ENCODE peak calls at places on chromosomes 2 and 18, in five cellular contexts. A, W, F, Q and G are unnamed samples. For H3K4me1, the result is how much of the 10 kb centered on the place peaks cover.

GRCh38 chr2:184599054-184599874 is 935 bp downstream of the ZNF804A start:
- DNase-seq in A (peak), Q (no peak), F (no peak), W (peak), G (no peak)

GRCh38 chr2:20034218-20034617 is 17.2 kb downstream of the LAPTM4A start:
- DNase-seq in W (no peak), Q (no peak), F (no peak), A (no peak), G (no peak)

GRCh38 chr18:55088000-55088401 is 128.7 kb upstream of the CCDC68 start:
- DNase-seq in A (peak), W (no peak), Q (no peak), F (no peak), G (no peak)

GRCh38 chr18:58101291-58101706 is 57.3 kb downstream of the NEDD4L start:
- DNase-seq in A (no peak), F (no peak), Q (no peak), W (peak), G (no peak)

GRCh38 chr18:56043691-56044090 is 455.7 kb upstream of the TCF4 start:
- DNase-seq in W (no peak), A (no peak), Q (no peak), F (peak), G (peak)

GRCh38 chr18:80096032-80096565 is 13.0 kb upstream of the ADNP2 start:
- DNase-seq in Q (no peak), W (no peak), F (no peak), A (no peak), G (no peak)

GRCh38 chr2:69816923-69817542 is 12.4 kb upstream of the GMCL1 start:
- DNase-seq in Q (peak), F (peak), A (peak), W (peak), G (peak)

GRCh38 chr2:145909781-145910180 is 1389.9 kb upstream of the ZEB2 start:
- DNase-seq in W (no peak), F (no peak), A (no peak), Q (no peak), G (no peak)

GRCh38 chr2:28636491-28636890 is 115.1 kb upstream of the PPP1CB start:
- DNase-seq in W (no peak), F (no peak), A (no peak), Q (no peak), G (no peak)

GRCh38 chr2:239232195-239232578 is 168.6 kb downstream of the HDAC4 start:
- DNase-seq in F (no peak), A (no peak), W (no peak), Q (no peak), G (no peak)
- H3K4me1 ChIP-seq in F (under half), A (under half), W (under half), Q (under half), G (under half)

DNA sequence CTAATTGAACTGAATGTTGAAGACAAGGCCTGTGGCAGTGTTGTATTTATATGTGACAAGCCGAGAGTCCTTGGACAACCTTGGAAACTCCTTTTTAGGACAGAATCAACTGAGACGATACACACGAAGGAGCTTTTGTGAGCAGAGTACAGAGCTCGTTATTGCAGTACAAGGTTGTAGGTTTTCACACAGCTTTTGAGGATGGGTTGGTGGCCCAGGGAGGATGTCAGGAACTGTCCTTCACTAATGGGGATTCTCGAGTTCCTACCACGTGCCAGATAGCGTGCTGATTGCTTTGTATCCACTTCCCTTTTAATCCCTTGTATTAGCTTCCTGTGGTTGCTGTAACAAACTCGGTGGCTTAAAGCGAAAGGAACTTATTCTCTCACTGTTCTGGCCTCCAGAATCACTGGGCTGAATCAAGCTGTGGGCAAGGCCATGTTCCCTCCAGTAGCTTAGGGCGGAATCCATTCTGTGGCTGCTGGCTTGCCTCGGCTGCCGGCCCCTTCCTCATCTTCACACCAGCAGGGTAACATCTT is 20.2 kb downstream of the INPP4A start:
- DNase-seq in A (no peak), F (no peak), W (no peak), Q (no peak), G (no peak)
- H3K4me1 ChIP-seq in A (under half), F (under half), W (under half), Q (half or more), G (under half)

DNA sequence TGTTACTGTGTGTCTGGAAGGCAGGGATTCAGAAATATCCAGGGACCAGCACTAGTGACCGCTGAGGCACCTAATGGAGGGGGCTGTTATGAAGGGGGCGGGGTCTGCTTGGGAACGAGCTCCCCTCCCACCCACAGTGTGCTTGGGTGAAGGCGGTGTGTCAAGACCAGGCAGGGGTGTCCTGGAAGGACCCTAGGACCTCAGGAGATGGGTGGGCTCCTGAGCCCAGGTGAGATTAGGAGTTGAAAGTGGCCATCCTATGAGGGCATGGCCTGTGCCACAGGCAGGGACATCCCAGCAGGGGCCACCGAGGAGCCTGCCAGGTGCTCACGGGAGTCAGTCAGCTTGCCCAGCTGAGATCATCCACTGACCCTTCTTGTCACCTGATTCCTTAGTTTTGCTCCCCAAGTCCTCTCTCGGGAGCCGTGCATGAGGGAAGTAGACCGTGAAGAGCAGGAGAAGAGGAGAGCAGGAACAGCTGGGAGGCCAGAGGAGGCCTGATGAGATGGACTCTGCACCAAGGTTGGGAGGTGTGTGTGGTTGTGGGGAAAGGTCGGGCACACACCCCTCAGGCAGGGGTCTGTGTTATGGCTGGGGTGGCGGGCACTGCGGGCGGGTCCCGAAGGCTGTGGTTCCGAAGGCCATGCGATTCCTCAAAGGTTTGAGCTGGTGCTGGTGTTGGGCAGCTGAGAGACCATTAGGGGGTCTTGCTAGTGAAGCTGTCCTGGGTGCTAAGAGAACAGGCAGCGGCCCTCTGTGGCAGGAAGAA is 180.9 kb upstream of the HS6ST1 start:
- DNase-seq in F (peak), W (no peak), Q (no peak), A (no peak), G (no peak)
- H3K4me1 ChIP-seq in F (under half), W (under half), Q (half or more), A (under half), G (under half)

DNA sequence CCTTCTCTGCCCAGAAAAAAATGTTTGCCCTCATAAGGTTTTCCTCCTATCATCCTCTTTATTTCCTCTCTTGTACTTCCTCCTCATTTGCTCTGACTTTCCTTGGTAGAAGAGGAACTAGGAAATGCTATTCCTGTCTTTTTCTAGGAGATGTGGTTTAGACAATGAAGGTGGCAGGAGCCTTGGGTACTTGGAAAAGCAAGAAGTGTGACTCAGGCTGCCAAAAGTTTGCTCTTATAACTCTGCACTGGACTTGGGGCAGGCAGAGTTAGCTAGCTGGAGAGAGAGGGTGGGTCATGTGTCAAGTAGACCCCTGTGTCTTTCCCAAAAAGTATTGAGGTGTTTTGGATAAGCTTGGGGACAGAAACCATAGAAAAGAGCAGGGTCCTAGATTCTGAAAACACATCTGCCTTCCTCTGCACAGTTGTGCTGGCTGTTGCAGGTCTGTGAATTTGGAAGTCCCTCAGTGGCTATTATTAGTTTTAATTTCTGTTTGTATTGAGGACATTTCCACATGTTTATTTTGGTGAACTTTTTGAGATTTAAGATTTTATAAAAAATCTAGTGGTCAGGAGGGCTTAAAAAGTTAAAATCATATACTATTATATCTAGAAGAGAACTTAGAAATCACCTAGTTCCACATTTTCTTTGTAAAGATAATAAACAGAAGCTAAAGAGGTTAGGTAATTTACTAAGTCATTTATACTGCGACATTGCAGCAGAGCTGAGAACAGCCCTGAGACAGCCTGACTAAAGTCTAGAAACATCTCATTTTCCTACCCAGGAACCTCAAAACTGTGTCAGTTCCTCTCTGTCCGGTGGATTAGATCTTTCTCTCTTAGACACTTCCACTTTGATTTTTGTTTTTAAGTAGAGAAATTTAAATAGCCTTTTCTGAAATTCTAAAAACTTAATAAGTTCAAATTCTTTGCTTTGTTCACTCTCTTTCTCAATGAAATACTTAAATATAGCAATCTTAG is 16.0 kb downstream of the INSIG2 start:
- DNase-seq in F (no peak), Q (no peak), A (no peak), W (no peak), G (no peak)
- H3K4me1 ChIP-seq in F (under half), Q (under half), A (under half), W (under half), G (under half)

GRCh38 chr18:34509879-34510586 is 200.1 kb upstream of the DTNA start:
- DNase-seq in Q (no peak), W (no peak), F (no peak), A (no peak), G (no peak)
- H3K4me1 ChIP-seq in Q (under half), W (under half), F (under half), A (under half), G (under half)

GRCh38 chr18:44677933-44678332 is 2.8 kb upstream of the SETBP1 start:
- DNase-seq in W (no peak), F (no peak), Q (no peak), A (no peak), G (no peak)
- H3K4me1 ChIP-seq in W (under half), F (under half), Q (under half), A (under half), G (under half)